ENCODE peak calls at places on chromosome 3, in ten cellular contexts. B is HCT116, E is SK-N-SH, P is ovary, W is tibial artery, M is right atrium auricular region, H is lung, Z is neural progenitor cell, F is heart left ventricle, G is upper lobe of right lung. S is an unnamed sample.

GRCh38 chr3:72887723-72888545 is at the start of gene GXYLT2:
- DNase-seq in B (no peak), E (peak; percentile 89), P (peak; percentile 80), W (peak; percentile 80), M (peak; percentile 75), H (peak; percentile 55), Z (peak; percentile 93), F (peak; percentile 70), G (peak; percentile 79), S (no peak)

GRCh38 chr3:66365023-66365581 is 135.7 kb downstream of the LRIG1 start:
- DNase-seq in B (no peak), E (no peak), P (no peak), W (no peak), M (no peak), H (no peak), Z (no peak), F (no peak), G (no peak), S (no peak)

GRCh38 chr3:124731760-124732159 is 1.5 kb downstream of the UMPS start:
- DNase-seq in B (no peak), E (no peak), P (no peak), W (no peak), M (no peak), H (no peak), Z (no peak), F (no peak), G (no peak), S (no peak)

GRCh38 chr3:188296761-188297689 is 143.1 kb downstream of the LPP start:
- DNase-seq in B (no peak), E (no peak), P (no peak), W (peak; percentile 75), M (no peak), H (peak; percentile 35), Z (no peak), F (no peak), G (no peak), S (no peak)

GRCh38 chr3:149007567-149008257 is 16.4 kb downstream of the GYG1 start:
- DNase-seq in B (no peak), E (no peak), P (no peak), W (no peak), M (no peak), H (no peak), Z (no peak), F (no peak), G (no peak), S (no peak)

GRCh38 chr3:66490984-66491383 is 9.8 kb downstream of the LRIG1 start:
- DNase-seq in B (no peak), E (no peak), P (no peak), W (no peak), M (no peak), H (no peak), Z (peak; percentile 74), F (no peak), G (no peak), S (no peak)

GRCh38 chr3:140529096-140529495 is 148.8 kb upstream of the TRIM42 start:
- DNase-seq in B (no peak), E (no peak), P (no peak), W (no peak), M (no peak), H (no peak), Z (no peak), F (no peak), G (no peak), S (no peak)

GRCh38 chr3:130345487-130346079 is at the start of gene COL6A5:
- DNase-seq in B (no peak), E (peak; percentile 9), P (peak; percentile 33), W (no peak), M (no peak), H (peak; percentile 35), Z (peak; percentile 66), F (no peak), G (peak; percentile 59), S (no peak)

GRCh38 chr3:119810018-119810435 is 28.1 kb downstream of the NR1I2 start:
- DNase-seq in B (no peak), E (no peak), P (peak; percentile 47), W (no peak), M (no peak), H (no peak), Z (no peak), F (peak; percentile 22), G (peak; percentile 77), S (no peak)

GRCh38 chr3:171842864-171843511 is at the start of gene TMEM212:
- DNase-seq in B (no peak), E (no peak), P (no peak), W (no peak), M (no peak), H (no peak), Z (peak; percentile 63), F (no peak), G (no peak), S (no peak)

GRCh38 chr3:129974451-129975331 is at the start of gene TRH:
- DNase-seq in B (no peak), E (peak; percentile 68), P (peak; percentile 38), W (no peak), M (no peak), H (no peak), Z (peak; percentile 78), F (no peak), G (no peak), S (no peak)

GRCh38 chr3:113223831-113224240 is 12.5 kb downstream of the BOC start:
- DNase-seq in B (no peak), E (no peak), P (no peak), W (no peak), M (no peak), H (no peak), Z (no peak), F (no peak), G (no peak), S (no peak)

GRCh38 chr3:113228969-113229368 is 17.6 kb downstream of the BOC start:
- DNase-seq in B (no peak), E (no peak), P (no peak), W (no peak), M (no peak), H (no peak), Z (no peak), F (no peak), G (no peak), S (no peak)

GRCh38 chr3:113225286-113225685 is 13.9 kb downstream of the BOC start:
- DNase-seq in B (no peak), E (no peak), P (no peak), W (no peak), M (no peak), H (no peak), Z (no peak), F (no peak), G (no peak), S (no peak)

GRCh38 chr3:113227146-113227545 is 15.8 kb downstream of the BOC start:
- DNase-seq in B (no peak), E (no peak), P (no peak), W (no peak), M (no peak), H (no peak), Z (no peak), F (no peak), G (no peak), S (no peak)

GRCh38 chr3:113226491-113226890 is 15.1 kb downstream of the BOC start:
- DNase-seq in B (no peak), E (no peak), P (no peak), W (no peak), M (no peak), H (no peak), Z (no peak), F (no peak), G (no peak), S (no peak)
- H3K27ac ChIP-seq in B (no peak overlapping the region), E (no peak overlapping the region), P (no peak overlapping the region), W (no peak overlapping the region), M (no peak overlapping the region), H (no peak overlapping the region), Z (no peak overlapping the region), F (no peak overlapping the region), G (no peak overlapping the region), S (no peak overlapping the region)

DNA sequence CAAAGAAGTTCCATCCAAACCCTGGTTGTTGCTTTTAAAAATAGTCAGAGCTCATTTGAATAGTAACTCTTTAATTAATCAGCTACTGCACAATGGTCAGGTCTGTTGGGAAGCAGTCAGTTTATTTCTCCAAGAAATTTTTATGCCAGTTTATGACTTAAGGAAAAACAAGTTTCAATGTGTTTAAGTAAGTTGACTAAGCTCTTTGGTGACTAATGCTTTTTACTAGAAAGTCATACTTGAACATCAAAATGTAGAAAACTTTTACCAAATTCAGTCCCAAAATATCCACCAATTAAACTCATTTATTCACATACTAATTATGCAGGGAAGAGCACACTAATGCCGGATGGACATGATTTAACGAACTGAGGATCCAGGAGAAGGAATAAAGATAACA is 22.1 kb downstream of the PRICKLE2 start:
- DNase-seq in B (no peak), E (no peak), P (no peak), W (no peak), M (no peak), H (no peak), Z (no peak), F (no peak), G (no peak), S (no peak)
- TF ChIP-seq CTCF in B (no peak), E (no peak), P (no peak), W (no peak), M (no peak), H (no peak), Z (no peak), F (no peak), G (no peak), S (no peak)

GRCh38 chr3:47016086-47016933 is 36.8 kb downstream of the NBEAL2 start:
- DNase-seq in B (no peak), E (no peak), P (no peak), W (no peak), M (no peak), H (no peak), Z (no peak), F (no peak), G (no peak), S (no peak)

GRCh38 chr3:47019201-47019600 is 39.7 kb downstream of the NBEAL2 start:
- DNase-seq in B (no peak), E (no peak), P (no peak), W (no peak), M (no peak), H (no peak), Z (no peak), F (no peak), G (no peak), S (no peak)

GRCh38 chr3:47016934-47017435 is 37.5 kb downstream of the NBEAL2 start:
- DNase-seq in B (no peak), E (no peak), P (no peak), W (no peak), M (no peak), H (no peak), Z (no peak), F (no peak), G (no peak), S (no peak)

GRCh38 chr3:47018269-47018611 is 38.8 kb downstream of the NBEAL2 start:
- DNase-seq in B (no peak), E (no peak), P (no peak), W (no peak), M (no peak), H (no peak), Z (no peak), F (no peak), G (no peak), S (no peak)

GRCh38 chr3:47017504-47018268 is 38.2 kb downstream of the NBEAL2 start:
- DNase-seq in B (no peak), E (no peak), P (no peak), W (no peak), M (no peak), H (no peak), Z (no peak), F (no peak), G (no peak), S (no peak)
- H3K27ac ChIP-seq in B (no peak overlapping the region), E (peak overlapping the region; percentile 60), P (no peak overlapping the region), W (no peak overlapping the region), M (no peak overlapping the region), H (no peak overlapping the region), Z (no peak overlapping the region), F (no peak overlapping the region), G (peak overlapping the region; percentile 12), S (no peak overlapping the region)

GRCh38 chr3:50415066-50415465 is 55.7 kb upstream of the TMEM115 start:
- DNase-seq in B (no peak), E (no peak), P (no peak), W (no peak), M (no peak), H (no peak), Z (no peak), F (no peak), G (no peak), S (no peak)
- TF ChIP-seq CTCF in B (peak; percentile 35), E (no peak), P (no peak), W (no peak), M (no peak), H (no peak), Z (peak; percentile 26), F (no peak), G (no peak), S (no peak)